ENCODE peak calls at places on chromosomes 4 and X, in four cellular contexts. N is Peyer's patch, O is dorsolateral prefrontal cortex, D is left ventricle myocardium inferior. W is an unnamed sample.

GRCh38 chr4:67273676-67274075 is 271.6 kb downstream of the CENPC start:
- DNase-seq in D (no peak), N (no peak), O (no peak), W (no peak)

GRCh38 chrX:373641-374471 is 12.9 kb downstream of the PPP2R3B start:
- DNase-seq in D (peak; percentile 38), O (no peak), N (no peak), W (no peak)

GRCh38 chrX:53631156-53631555 is 55.4 kb downstream of the HUWE1 start:
- DNase-seq in O (no peak), N (no peak), D (no peak), W (no peak)

GRCh38 chr4:4857001-4857808 is 2.3 kb upstream of the MSX1 start:
- DNase-seq in O (no peak), D (no peak), N (no peak), W (no peak)

GRCh38 chr4:187732524-187732923 is 263.0 kb upstream of the ZFP42 start:
- DNase-seq in D (no peak), O (no peak), N (no peak), W (no peak)

GRCh38 chrX:5829060-5829459 is 399.6 kb downstream of the NLGN4X start:
- DNase-seq in D (no peak), O (no peak), N (no peak), W (no peak)

GRCh38 chrX:116276191-116276700 is 105.7 kb downstream of the AGTR2 start:
- DNase-seq in N (no peak), O (no peak), D (no peak), W (no peak)

GRCh38 chr4:8088966-8089491 is 69.6 kb downstream of the ABLIM2 start:
- DNase-seq in N (no peak), O (no peak), D (no peak), W (no peak)

GRCh38 chr4:101414496-101414895 is 67.2 kb upstream of the PPP3CA start:
- DNase-seq in O (no peak), N (no peak), D (no peak), W (no peak)

GRCh38 chrX:19753368-19753767 is 134.0 kb downstream of the SH3KBP1 start:
- DNase-seq in O (no peak), D (no peak), N (no peak), W (no peak)

GRCh38 chrX:13126785-13127184 is 82.4 kb upstream of the FAM9C start:
- DNase-seq in D (no peak), O (no peak), N (no peak), W (no peak)
- H3K27ac ChIP-seq in D (peak overlapping the region; percentile 36), O (no peak overlapping the region), N (no peak overlapping the region), W (no peak overlapping the region)

GRCh38 chr4:165208741-165209388 is 1.5 kb downstream of the KLHL2 start:
- DNase-seq in O (no peak), D (no peak), N (no peak), W (no peak)
- H3K4me3 ChIP-seq in O (peak overlapping the region; percentile 89), D (peak overlapping the region; percentile 79), N (peak overlapping the region; percentile 98), W (peak overlapping the region; percentile 39)

GRCh38 chr4:48271048-48271452 is 1.4 kb upstream of the TEC start:
- DNase-seq in O (no peak), D (no peak), N (no peak), W (no peak)
- H3K27ac ChIP-seq in O (no peak overlapping the region), D (no peak overlapping the region), N (no peak overlapping the region), W (no peak overlapping the region)

GRCh38 chrX:46576458-46576857 is 2.9 kb downstream of the CHST7 start:
- DNase-seq in O (no peak), D (peak; percentile 23), N (no peak), W (no peak)
- H3K4me3 ChIP-seq in O (no peak overlapping the region), D (peak overlapping the region; percentile 82), N (no peak overlapping the region), W (no peak overlapping the region)